ENCODE peak calls at places on chromosomes 7 and 10, in four cellular contexts. J is activated CD8-positive, alpha-beta T cell treated with anti-CD3 and anti-CD28 coated beads for 36 hours; Z is cardiac fibroblast; A is T47D. C is an unnamed sample.

GRCh38 chr7:155280446-155281410 is 16.9 kb upstream of the INSIG1 start:
- DNase-seq in J (peak; percentile 33), Z (no peak), A (no peak), C (no peak)

GRCh38 chr7:147803625-147804024 is 786.9 kb upstream of the C7orf33 start:
- DNase-seq in J (no peak), Z (no peak), A (no peak), C (no peak)

GRCh38 chr7:117119192-117119924 is 166.1 kb downstream of the ST7 start:
- DNase-seq in J (peak; percentile 85), Z (peak; percentile 90), A (no peak), C (peak; percentile 77)

GRCh38 chr7:87507446-87507845 is 32.0 kb upstream of the ABCB4 start:
- DNase-seq in J (no peak), Z (no peak), A (no peak), C (peak; percentile 3)

GRCh38 chr7:140904081-140904480 is 20.6 kb downstream of the BRAF start:
- DNase-seq in J (peak; percentile 23), Z (peak; percentile 43), A (no peak), C (peak; percentile 13)

GRCh38 chr10:110392121-110392859 is 87.6 kb upstream of the SMNDC1 start:
- DNase-seq in J (no peak), Z (no peak), A (no peak), C (peak; percentile 36)

GRCh38 chr10:116849271-116850057 is at the start of gene ENO4:
- DNase-seq in J (peak; percentile 10), Z (peak; percentile 56), A (peak; percentile 68), C (peak; percentile 87)

GRCh38 chr7:69123003-69123402 is 475.3 kb upstream of the AUTS2 start:
- DNase-seq in J (no peak), Z (no peak), A (no peak), C (no peak)

GRCh38 chr10:69721690-69722310 is 79.9 kb upstream of the COL13A1 start:
- DNase-seq in J (no peak), Z (peak; percentile 48), A (no peak), C (peak; percentile 68)

GRCh38 chr10:110364531-110364937 is 59.8 kb upstream of the SMNDC1 start:
- DNase-seq in J (peak; percentile 82), Z (no peak), A (no peak), C (no peak)

GRCh38 chr10:34670101-34670500 is 145.0 kb downstream of the PARD3 start:
- DNase-seq in J (no peak), Z (no peak), A (no peak), C (no peak)